ENCODE peak calls at places on chromosomes 11 and 22, in ten cellular contexts. C is ovary, L is stomach, V is suprapubic skin, M is K562, O is transverse colon, A is tibial nerve, F is spleen, E is breast epithelium, J is endothelial cell of umbilical vein. D is an unnamed sample.

GRCh38 chr22:20441631-20442484 is 4.2 kb upstream of the SCARF2 start:
- DNase-seq in C (no peak), L (no peak), V (peak; percentile 56), M (no peak), O (no peak), A (no peak), F (peak; percentile 61), E (no peak), J (no peak), D (no peak)

GRCh38 chr22:39232246-39232645 is 12.5 kb downstream of the PDGFB start:
- DNase-seq in C (no peak), L (no peak), V (no peak), M (no peak), O (no peak), A (no peak), F (no peak), E (no peak), J (no peak), D (no peak)

GRCh38 chr11:40306938-40307548 is 1152.4 kb downstream of the LRRC4C start:
- DNase-seq in C (no peak), L (no peak), V (no peak), M (peak; percentile 28), O (no peak), A (no peak), F (no peak), E (no peak), J (peak; percentile 64), D (no peak)

GRCh38 chr11:117995472-117995871 is 9.3 kb downstream of the IL10RA start:
- DNase-seq in C (no peak), L (no peak), V (no peak), M (no peak), O (no peak), A (no peak), F (peak; percentile 67), E (no peak), J (no peak), D (no peak)

GRCh38 chr11:36273110-36273509 is 16.1 kb downstream of the COMMD9 start:
- DNase-seq in C (no peak), L (no peak), V (no peak), M (no peak), O (no peak), A (no peak), F (no peak), E (no peak), J (no peak), D (no peak)

GRCh38 chr11:22193348-22194051 is 615 bp downstream of the ANO5 start:
- DNase-seq in C (peak; percentile 15), L (peak; percentile 26), V (no peak), M (peak; percentile 9), O (peak; percentile 14), A (no peak), F (peak; percentile 73), E (peak; percentile 43), J (peak; percentile 3), D (no peak)

GRCh38 chr11:106986261-106986660 is 32.0 kb downstream of the GUCY1A2 start:
- DNase-seq in C (no peak), L (no peak), V (no peak), M (no peak), O (no peak), A (no peak), F (no peak), E (no peak), J (no peak), D (no peak)

GRCh38 chr22:27459955-27460354 is 341.6 kb downstream of the MN1 start:
- DNase-seq in C (no peak), L (no peak), V (no peak), M (no peak), O (no peak), A (no peak), F (no peak), E (no peak), J (no peak), D (no peak)

GRCh38 chr11:2738551-2739431 is 39.0 kb upstream of the KCNQ1OT1 start:
- DNase-seq in C (no peak), L (no peak), V (no peak), M (peak; percentile 68), O (no peak), A (no peak), F (no peak), E (no peak), J (no peak), D (no peak)

GRCh38 chr11:2736577-2737225 is 36.9 kb upstream of the KCNQ1OT1 start:
- DNase-seq in C (no peak), L (no peak), V (no peak), M (no peak), O (peak; percentile 27), A (no peak), F (no peak), E (no peak), J (no peak), D (no peak)

GRCh38 chr11:2739531-2740274 is 39.9 kb upstream of the KCNQ1OT1 start:
- DNase-seq in C (no peak), L (no peak), V (no peak), M (peak; percentile 40), O (no peak), A (no peak), F (no peak), E (no peak), J (no peak), D (no peak)

GRCh38 chr11:2737226-2737590 is 37.4 kb upstream of the KCNQ1OT1 start:
- DNase-seq in C (no peak), L (no peak), V (no peak), M (no peak), O (no peak), A (no peak), F (no peak), E (no peak), J (no peak), D (no peak)

GRCh38 chr11:2737876-2738275 is 38.1 kb upstream of the KCNQ1OT1 start:
- DNase-seq in C (no peak), L (no peak), V (no peak), M (peak; percentile 53), O (peak; percentile 63), A (no peak), F (no peak), E (no peak), J (no peak), D (no peak)
- TF ChIP-seq POLR2A in C (no peak), L (no peak), V (no peak), M (no peak), O (no peak), A (no peak), F (no peak), E (no peak), J (no peak), D (no peak)

GRCh38 chr11:128835741-128836410 is 31.2 kb downstream of the KCNJ1 start:
- DNase-seq in C (peak; percentile 30), L (no peak), V (no peak), M (no peak), O (no peak), A (no peak), F (no peak), E (no peak), J (peak; percentile 94), D (no peak)
- TF ChIP-seq CTCF in C (no peak), L (no peak), V (no peak), M (no peak), O (no peak), A (no peak), F (no peak), E (no peak), J (no peak), D (no peak)

DNA sequence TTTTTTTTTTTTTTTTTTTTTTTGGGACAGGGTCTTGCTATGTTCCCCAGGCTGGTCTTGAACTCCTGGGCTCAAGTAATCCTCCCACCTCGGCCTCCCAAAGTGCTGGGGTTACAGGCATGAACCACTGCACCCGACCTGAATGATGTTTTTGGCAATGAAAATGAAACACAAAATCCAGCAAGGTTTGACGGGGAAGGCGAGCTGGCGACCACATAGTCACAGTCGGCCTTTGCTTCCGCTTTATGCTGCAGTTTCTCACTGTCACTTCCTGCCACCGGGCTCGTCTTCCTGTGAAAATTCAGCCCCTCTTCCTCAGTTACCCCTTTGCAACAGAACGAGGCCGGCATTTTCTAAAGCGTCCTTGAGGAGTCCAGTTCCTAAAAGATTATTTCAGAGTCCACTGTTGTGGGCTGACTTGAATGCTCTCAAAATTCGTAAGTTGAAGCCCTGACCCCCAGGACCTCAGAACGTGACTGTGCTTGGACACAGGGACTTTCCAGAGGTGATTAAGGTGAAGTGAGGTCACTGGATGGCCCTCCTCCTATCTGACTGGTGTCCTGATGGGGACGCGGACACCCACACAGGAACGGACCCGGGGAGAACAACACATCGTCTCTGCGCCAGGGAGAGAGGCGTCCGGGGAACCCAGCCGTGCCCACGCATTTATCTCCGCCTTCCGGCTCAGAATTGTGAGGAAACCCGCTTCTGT is 2.9 kb upstream of the BID start:
- DNase-seq in C (no peak), L (peak; percentile 55), V (no peak), M (peak; percentile 63), O (peak; percentile 58), A (no peak), F (peak; percentile 93), E (no peak), J (peak; percentile 14), D (no peak)
- TF ChIP-seq POLR2A in C (no peak), L (no peak), V (no peak), M (peak; percentile 53), O (peak; percentile 15), A (no peak), F (no peak), E (no peak), J (no peak), D (no peak)

GRCh38 chr11:85825590-85825989 is 14.6 kb upstream of the SYTL2 start:
- DNase-seq in C (no peak), L (no peak), V (no peak), M (no peak), O (no peak), A (no peak), F (no peak), E (no peak), J (no peak), D (no peak)

GRCh38 chr11:85823816-85824215 is 12.9 kb upstream of the SYTL2 start:
- DNase-seq in C (no peak), L (no peak), V (no peak), M (no peak), O (peak; percentile 33), A (no peak), F (no peak), E (no peak), J (no peak), D (no peak)

GRCh38 chr11:85827768-85828639 is 17.1 kb upstream of the SYTL2 start:
- DNase-seq in C (no peak), L (no peak), V (no peak), M (no peak), O (no peak), A (no peak), F (no peak), E (no peak), J (peak; percentile 75), D (no peak)

GRCh38 chr11:85828640-85828978 is 17.7 kb upstream of the SYTL2 start:
- DNase-seq in C (no peak), L (no peak), V (no peak), M (no peak), O (no peak), A (no peak), F (no peak), E (no peak), J (no peak), D (no peak)

DNA sequence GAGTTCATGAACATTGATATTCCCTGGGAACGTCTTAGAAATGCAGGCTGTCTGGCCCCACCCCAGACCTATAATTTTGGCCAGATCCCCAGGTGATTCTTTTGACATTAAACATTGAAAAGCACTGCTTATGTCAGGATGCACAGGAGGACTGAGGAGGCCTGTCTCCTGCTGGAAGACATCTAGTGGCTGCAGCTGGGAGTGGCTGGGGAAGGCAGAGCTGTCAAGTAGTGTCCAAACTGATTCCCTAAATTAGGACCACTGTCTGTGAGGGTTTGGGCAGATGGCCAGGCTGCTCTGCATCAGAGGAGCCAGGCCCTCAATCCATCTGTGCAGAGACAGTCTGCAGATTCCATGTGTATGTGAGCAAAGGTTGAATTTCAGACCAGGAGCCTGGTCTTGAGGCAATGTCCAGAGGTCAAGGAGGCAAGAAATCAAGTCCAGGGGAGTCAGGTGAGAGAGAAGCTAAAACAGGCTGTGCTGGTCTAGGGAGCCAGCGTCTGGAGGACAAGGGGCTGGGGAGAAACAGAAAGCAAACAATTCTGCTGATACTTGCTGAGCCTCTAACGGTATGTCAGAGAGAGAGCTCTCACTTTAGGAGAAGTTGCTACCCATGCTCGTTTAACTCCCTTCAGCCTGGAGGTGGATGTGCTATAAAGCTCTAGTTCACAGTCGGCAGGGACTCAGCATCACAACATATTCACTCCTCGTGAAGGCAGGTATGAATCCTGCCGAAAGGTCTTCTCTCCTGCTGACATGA is 15.3 kb upstream of the SYTL2 start:
- DNase-seq in C (peak; percentile 32), L (no peak), V (no peak), M (no peak), O (peak; percentile 41), A (no peak), F (no peak), E (no peak), J (peak; percentile 19), D (no peak)
- TF ChIP-seq CTCF in C (no peak), L (no peak), V (no peak), M (peak; percentile 43), O (peak; percentile 46), A (peak; percentile 12), F (no peak), E (no peak), J (no peak), D (no peak)